ENCODE peak calls at places on chromosomes 1 and 21, in five cellular contexts. C is body of pancreas; M is LoVo; D is stimulated activated CD8-positive, alpha-beta memory T cell treated with anti-CD3 and anti-CD28 coated beads, Interleukin-15, amount 100 ng/mL, for 24 hours; L is hypothalamus. N is an unnamed sample.

GRCh38 chr1:182086620-182087019 is 25.1 kb upstream of the ZNF648 start:
- DNase-seq in C (no peak), M (no peak), D (no peak), L (no peak), N (no peak)

GRCh38 chr1:173202430-173203145 is 4.5 kb downstream of the TNFSF4 start:
- DNase-seq in C (peak; percentile 18), M (peak; percentile 63), D (no peak), L (no peak), N (no peak)

GRCh38 chr1:185400057-185400456 is 83.0 kb upstream of the IVNS1ABP start:
- DNase-seq in C (no peak), M (no peak), D (no peak), L (no peak), N (no peak)

GRCh38 chr1:31413405-31414005 is 492 bp downstream of the SERINC2 start:
- DNase-seq in C (peak; percentile 90), M (peak; percentile 77), D (no peak), L (no peak), N (no peak)

GRCh38 chr1:24849653-24850295 is 80.3 kb downstream of the RUNX3 start:
- DNase-seq in C (no peak), M (no peak), D (no peak), L (no peak), N (no peak)

GRCh38 chr1:2459757-2460156 is 16.3 kb upstream of the PLCH2 start:
- DNase-seq in C (peak; percentile 35), M (no peak), D (no peak), L (no peak), N (peak; percentile 76)

GRCh38 chr1:222161676-222162075 is 386.2 kb downstream of the HHIPL2 start:
- DNase-seq in C (no peak), M (no peak), D (no peak), L (no peak), N (no peak)

GRCh38 chr1:1037366-1038327 is 17.7 kb downstream of the AGRN start:
- DNase-seq in C (peak; percentile 70), M (no peak), D (no peak), L (no peak), N (peak; percentile 35)

GRCh38 chr1:43858324-43858723 is 75.3 kb upstream of the ARTN start:
- DNase-seq in C (no peak), M (peak; percentile 20), D (no peak), L (no peak), N (peak; percentile 65)

GRCh38 chr1:205449750-205450443 is 5.9 kb downstream of the BLACAT1 start:
- DNase-seq in C (peak; percentile 66), M (peak; percentile 61), D (no peak), L (no peak), N (no peak)

GRCh38 chr21:42118901-42119300 is 47.8 kb downstream of the UMODL1 start:
- DNase-seq in C (no peak), M (no peak), D (no peak), L (no peak), N (no peak)

GRCh38 chr1:204565617-204566582 is 49.7 kb downstream of the MDM4 start:
- DNase-seq in C (peak; percentile 41), M (peak; percentile 61), D (no peak), L (no peak), N (peak; percentile 45)

GRCh38 chr1:159864262-159864661 is 1.8 kb upstream of the VSIG8 start:
- DNase-seq in C (no peak), M (no peak), D (no peak), L (no peak), N (no peak)

N was measured in occipital lobe.